ENCODE peak calls at places on chromosome 13, in six cellular contexts. One of them, this sample, is unnamed.

GRCh38 chr13:41056194-41056593 is 5.1 kb upstream of the WBP4 start:
- DNase-seq in heart left ventricle: no peak
- DNase-seq in tibial nerve: no peak
- DNase-seq in A549: no peak
- DNase-seq in IMR-90: no peak
- DNase-seq in GM12891: no peak
- DNase-seq in this sample: no peak

GRCh38 chr13:105343134-105343806 is 1192.2 kb downstream of the EFNB2 start:
- DNase-seq in heart left ventricle: no peak
- DNase-seq in tibial nerve: no peak
- DNase-seq in A549: no peak
- DNase-seq in IMR-90: peak
- DNase-seq in GM12891: no peak
- DNase-seq in this sample: no peak

GRCh38 chr13:61485128-61485765 is 69.6 kb upstream of the PCDH20 start:
- DNase-seq in heart left ventricle: no peak
- DNase-seq in tibial nerve: no peak
- DNase-seq in A549: no peak
- DNase-seq in IMR-90: no peak
- DNase-seq in GM12891: no peak
- DNase-seq in this sample: no peak

GRCh38 chr13:51758691-51759090 is 45.3 kb downstream of the DHRS12 start:
- DNase-seq in heart left ventricle: no peak
- DNase-seq in tibial nerve: no peak
- DNase-seq in A549: no peak
- DNase-seq in IMR-90: no peak
- DNase-seq in GM12891: no peak
- DNase-seq in this sample: no peak

GRCh38 chr13:94169783-94170513 is 309.5 kb downstream of the DCT start:
- DNase-seq in heart left ventricle: peak
- DNase-seq in tibial nerve: no peak
- DNase-seq in A549: no peak
- DNase-seq in IMR-90: no peak
- DNase-seq in GM12891: no peak
- DNase-seq in this sample: no peak

GRCh38 chr13:74696148-74696922 is 562.1 kb upstream of the KLF12 start:
- DNase-seq in heart left ventricle: no peak
- DNase-seq in tibial nerve: no peak
- DNase-seq in A549: no peak
- DNase-seq in IMR-90: no peak
- DNase-seq in GM12891: no peak
- DNase-seq in this sample: no peak

GRCh38 chr13:102642475-102642874 is 45.7 kb downstream of the TPP2 start:
- DNase-seq in heart left ventricle: peak
- DNase-seq in tibial nerve: no peak
- DNase-seq in A549: no peak
- DNase-seq in IMR-90: no peak
- DNase-seq in GM12891: no peak
- DNase-seq in this sample: no peak

GRCh38 chr13:38641164-38641948 is 45.5 kb upstream of the FREM2 start:
- DNase-seq in heart left ventricle: no peak
- DNase-seq in tibial nerve: no peak
- DNase-seq in A549: no peak
- DNase-seq in IMR-90: no peak
- DNase-seq in GM12891: no peak
- DNase-seq in this sample: no peak

GRCh38 chr13:49184621-49185020 is 35.5 kb upstream of the MLNR start:
- DNase-seq in heart left ventricle: no peak
- DNase-seq in tibial nerve: no peak
- DNase-seq in A549: no peak
- DNase-seq in IMR-90: no peak
- DNase-seq in GM12891: no peak
- DNase-seq in this sample: no peak

GRCh38 chr13:113153810-113154748 is 4.4 kb upstream of the PROZ start:
- DNase-seq in heart left ventricle: peak
- DNase-seq in tibial nerve: peak
- DNase-seq in A549: peak
- DNase-seq in IMR-90: peak
- DNase-seq in GM12891: peak
- DNase-seq in this sample: peak
- TF ChIP-seq POLR2A in heart left ventricle: peak
- TF ChIP-seq POLR2A in tibial nerve: no peak
- TF ChIP-seq POLR2A in A549: peak
- TF ChIP-seq POLR2A in IMR-90: peak
- TF ChIP-seq POLR2A in GM12891: no peak
- TF ChIP-seq POLR2A in this sample: peak

DNA sequence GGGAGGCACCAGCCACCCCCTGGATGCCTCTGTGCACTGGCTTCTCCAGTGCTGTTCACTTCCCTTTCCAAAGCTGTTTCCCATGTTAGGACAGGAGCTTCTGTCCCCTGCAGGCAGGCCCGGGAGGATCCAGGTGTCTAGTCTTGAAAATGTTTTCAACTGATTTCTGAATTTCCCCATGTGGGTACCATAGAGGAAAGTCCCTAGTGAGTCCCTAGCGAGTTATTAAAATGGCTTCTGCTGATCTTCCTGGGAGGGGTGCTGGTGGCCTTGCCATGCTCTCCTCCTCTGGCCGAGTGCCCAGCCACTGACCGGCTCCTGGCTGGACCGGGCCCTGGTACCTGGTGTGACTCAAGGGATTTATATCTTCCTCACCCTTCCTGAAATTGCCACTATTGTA is 5.2 kb upstream of the ANKRD10 start:
- DNase-seq in heart left ventricle: peak
- DNase-seq in tibial nerve: no peak
- DNase-seq in A549: no peak
- DNase-seq in IMR-90: no peak
- DNase-seq in GM12891: no peak
- DNase-seq in this sample: no peak
- TF ChIP-seq POLR2A in heart left ventricle: no peak
- TF ChIP-seq POLR2A in tibial nerve: no peak
- TF ChIP-seq POLR2A in A549: no peak
- TF ChIP-seq POLR2A in IMR-90: no peak
- TF ChIP-seq POLR2A in GM12891: no peak
- TF ChIP-seq POLR2A in this sample: no peak

GRCh38 chr13:109357751-109358150 is 428.6 kb downstream of the IRS2 start:
- DNase-seq in heart left ventricle: no peak
- DNase-seq in tibial nerve: no peak
- DNase-seq in A549: no peak
- DNase-seq in IMR-90: peak
- DNase-seq in GM12891: no peak
- DNase-seq in this sample: no peak

GRCh38 chr13:109351236-109351635 is 435.1 kb downstream of the IRS2 start:
- DNase-seq in heart left ventricle: no peak
- DNase-seq in tibial nerve: no peak
- DNase-seq in A549: no peak
- DNase-seq in IMR-90: no peak
- DNase-seq in GM12891: no peak
- DNase-seq in this sample: no peak

GRCh38 chr13:109355875-109356428 is 430.4 kb downstream of the IRS2 start:
- DNase-seq in heart left ventricle: no peak
- DNase-seq in tibial nerve: no peak
- DNase-seq in A549: no peak
- DNase-seq in IMR-90: no peak
- DNase-seq in GM12891: no peak
- DNase-seq in this sample: no peak

GRCh38 chr13:109355129-109355528 is 431.3 kb downstream of the IRS2 start:
- DNase-seq in heart left ventricle: no peak
- DNase-seq in tibial nerve: no peak
- DNase-seq in A549: no peak
- DNase-seq in IMR-90: no peak
- DNase-seq in GM12891: no peak
- DNase-seq in this sample: no peak
- TF ChIP-seq POLR2A in heart left ventricle: no peak
- TF ChIP-seq POLR2A in tibial nerve: no peak
- TF ChIP-seq POLR2A in A549: no peak
- TF ChIP-seq POLR2A in IMR-90: no peak
- TF ChIP-seq POLR2A in GM12891: no peak
- TF ChIP-seq POLR2A in this sample: no peak

DNA sequence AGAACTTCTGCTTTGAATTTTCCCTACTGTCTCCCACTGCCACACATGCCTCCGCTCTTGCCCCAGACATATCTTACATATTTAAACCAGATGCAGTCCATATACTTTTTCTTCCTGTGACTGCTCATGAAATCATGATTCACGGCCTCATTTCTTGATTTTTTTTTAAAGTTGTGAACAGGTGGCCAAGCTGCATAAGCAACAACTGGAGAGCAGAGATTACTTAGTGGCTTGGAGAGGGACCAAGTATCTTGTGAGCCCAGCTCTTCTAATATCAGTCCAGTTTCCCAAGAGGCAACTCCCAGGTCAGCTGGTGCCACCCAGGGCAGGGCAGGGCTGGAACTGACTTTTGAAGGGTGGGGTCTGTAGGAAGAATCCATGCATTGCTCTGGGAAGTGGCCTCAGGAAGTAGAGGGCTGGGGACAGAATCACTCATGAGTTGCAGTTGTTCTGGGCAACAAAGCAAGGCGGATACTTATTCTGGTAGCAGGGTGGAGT is 152.4 kb downstream of the LMO7 start:
- DNase-seq in heart left ventricle: peak
- DNase-seq in tibial nerve: no peak
- DNase-seq in A549: no peak
- DNase-seq in IMR-90: peak
- DNase-seq in GM12891: no peak
- DNase-seq in this sample: no peak
- TF ChIP-seq POLR2A in heart left ventricle: no peak
- TF ChIP-seq POLR2A in tibial nerve: no peak
- TF ChIP-seq POLR2A in A549: no peak
- TF ChIP-seq POLR2A in IMR-90: no peak
- TF ChIP-seq POLR2A in GM12891: no peak
- TF ChIP-seq POLR2A in this sample: no peak

GRCh38 chr13:30904043-30904442 is 2.0 kb upstream of the MEDAG start:
- DNase-seq in heart left ventricle: no peak
- DNase-seq in tibial nerve: no peak
- DNase-seq in A549: no peak
- DNase-seq in IMR-90: peak
- DNase-seq in GM12891: no peak
- DNase-seq in this sample: no peak

GRCh38 chr13:30908416-30908980 is 2.4 kb downstream of the MEDAG start:
- DNase-seq in heart left ventricle: peak
- DNase-seq in tibial nerve: peak
- DNase-seq in A549: no peak
- DNase-seq in IMR-90: peak
- DNase-seq in GM12891: no peak
- DNase-seq in this sample: no peak

GRCh38 chr13:30906411-30906990 is 430 bp downstream of the MEDAG start:
- DNase-seq in heart left ventricle: peak
- DNase-seq in tibial nerve: no peak
- DNase-seq in A549: no peak
- DNase-seq in IMR-90: no peak
- DNase-seq in GM12891: no peak
- DNase-seq in this sample: no peak

GRCh38 chr13:30907167-30907761 is 1.2 kb downstream of the MEDAG start:
- DNase-seq in heart left ventricle: peak
- DNase-seq in tibial nerve: no peak
- DNase-seq in A549: no peak
- DNase-seq in IMR-90: peak
- DNase-seq in GM12891: no peak
- DNase-seq in this sample: no peak

DNA sequence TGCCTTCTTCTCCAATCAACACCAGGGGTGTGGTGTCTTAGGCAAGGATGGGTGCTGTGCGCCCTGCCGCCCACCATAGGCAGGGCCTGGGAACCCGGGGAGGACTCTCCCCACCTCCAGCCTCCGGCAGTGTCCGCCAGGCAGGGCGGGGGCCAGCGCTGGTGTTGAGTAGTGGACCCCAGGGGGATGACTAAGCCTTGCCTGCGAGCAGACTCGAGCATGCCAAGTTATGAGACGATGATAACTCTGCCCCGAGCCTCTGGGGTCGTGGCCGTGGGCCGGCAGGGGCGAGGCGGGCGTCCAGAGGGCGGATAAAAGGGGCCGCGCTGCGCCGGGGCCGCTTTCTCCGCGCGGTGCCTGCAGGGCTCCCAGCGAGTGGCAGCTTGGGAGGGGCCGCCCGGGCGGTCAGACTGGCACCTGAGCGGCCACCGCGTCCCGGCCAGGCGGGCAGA is at the start of gene MEDAG:
- DNase-seq in heart left ventricle: peak
- DNase-seq in tibial nerve: peak
- DNase-seq in A549: no peak
- DNase-seq in IMR-90: peak
- DNase-seq in GM12891: no peak
- DNase-seq in this sample: no peak
- TF ChIP-seq POLR2A in heart left ventricle: peak
- TF ChIP-seq POLR2A in tibial nerve: peak
- TF ChIP-seq POLR2A in A549: no peak
- TF ChIP-seq POLR2A in IMR-90: no peak
- TF ChIP-seq POLR2A in GM12891: no peak
- TF ChIP-seq POLR2A in this sample: no peak

GRCh38 chr13:77329133-77330008 is 2.5 kb upstream of the MYCBP2 start:
- DNase-seq in heart left ventricle: peak
- DNase-seq in tibial nerve: peak
- DNase-seq in A549: peak
- DNase-seq in IMR-90: peak
- DNase-seq in GM12891: peak
- DNase-seq in this sample: peak
- TF ChIP-seq POLR2A in heart left ventricle: no peak
- TF ChIP-seq POLR2A in tibial nerve: peak
- TF ChIP-seq POLR2A in A549: peak
- TF ChIP-seq POLR2A in IMR-90: no peak
- TF ChIP-seq POLR2A in GM12891: peak
- TF ChIP-seq POLR2A in this sample: peak

GRCh38 chr13:95298971-95299627 is 2.2 kb downstream of the ABCC4 start:
- DNase-seq in heart left ventricle: no peak
- DNase-seq in tibial nerve: no peak
- DNase-seq in A549: no peak
- DNase-seq in IMR-90: peak
- DNase-seq in GM12891: no peak
- DNase-seq in this sample: no peak

GRCh38 chr13:95298169-95298940 is 2.9 kb downstream of the ABCC4 start:
- DNase-seq in heart left ventricle: no peak
- DNase-seq in tibial nerve: no peak
- DNase-seq in A549: no peak
- DNase-seq in IMR-90: no peak
- DNase-seq in GM12891: no peak
- DNase-seq in this sample: peak

GRCh38 chr13:95301947-95302386 is 716 bp upstream of the ABCC4 start:
- DNase-seq in heart left ventricle: no peak
- DNase-seq in tibial nerve: peak
- DNase-seq in A549: no peak
- DNase-seq in IMR-90: no peak
- DNase-seq in GM12891: peak
- DNase-seq in this sample: peak

GRCh38 chr13:95300625-95301134 is 571 bp downstream of the ABCC4 start:
- DNase-seq in heart left ventricle: peak
- DNase-seq in tibial nerve: peak
- DNase-seq in A549: peak
- DNase-seq in IMR-90: peak
- DNase-seq in GM12891: peak
- DNase-seq in this sample: peak

GRCh38 chr13:95301135-95301946 is at the start of gene ABCC4:
- DNase-seq in heart left ventricle: peak
- DNase-seq in tibial nerve: peak
- DNase-seq in A549: peak
- DNase-seq in IMR-90: peak
- DNase-seq in GM12891: peak
- DNase-seq in this sample: peak
- TF ChIP-seq POLR2A in heart left ventricle: no peak
- TF ChIP-seq POLR2A in tibial nerve: no peak
- TF ChIP-seq POLR2A in A549: peak
- TF ChIP-seq POLR2A in IMR-90: peak
- TF ChIP-seq POLR2A in GM12891: peak
- TF ChIP-seq POLR2A in this sample: peak

GRCh38 chr13:46181799-46182490 is at the start of gene LCP1:
- DNase-seq in heart left ventricle: no peak
- DNase-seq in tibial nerve: peak
- DNase-seq in A549: no peak
- DNase-seq in IMR-90: no peak
- DNase-seq in GM12891: no peak
- DNase-seq in this sample: peak
- TF ChIP-seq POLR2A in heart left ventricle: no peak
- TF ChIP-seq POLR2A in tibial nerve: peak
- TF ChIP-seq POLR2A in A549: no peak
- TF ChIP-seq POLR2A in IMR-90: no peak
- TF ChIP-seq POLR2A in GM12891: peak
- TF ChIP-seq POLR2A in this sample: peak